ENCODE peak calls at places on chromosomes 13 and 19, in six cellular contexts. Z is psoas muscle, X is lower lobe of right lung, T is tibial artery, U is uterus, G is mesendoderm. Y is an unnamed sample. For H3K4me1 and H3K27me3, the result is how much of the 10 kb centered on the place peaks cover.

GRCh38 chr13:24495151-24495729 is 17.3 kb downstream of the PARP4 start:
- DNase-seq in Z (no peak), X (no peak), T (no peak), U (no peak), G (no peak), Y (no peak)

GRCh38 chr13:45367358-45367757 is 26.4 kb upstream of the TPT1 start:
- DNase-seq in Z (no peak), X (peak), T (peak), U (peak), G (peak), Y (peak)

GRCh38 chr13:76223999-76224398 is 587.9 kb downstream of the LMO7 start:
- DNase-seq in Z (no peak), X (no peak), T (no peak), U (no peak), G (no peak), Y (no peak)

GRCh38 chr19:19822148-19822429 is 539 bp upstream of the ZNF506 start:
- DNase-seq in Z (no peak), X (no peak), T (peak), U (no peak), G (no peak), Y (no peak)

GRCh38 chr19:50962245-50962644 is 7.1 kb downstream of the KLK6 start:
- DNase-seq in Z (no peak), X (no peak), T (no peak), U (no peak), G (no peak), Y (no peak)

GRCh38 chr19:1264801-1265610 is 4.1 kb upstream of the CIRBP start:
- DNase-seq in Z (peak), X (peak), T (peak), U (peak), G (peak), Y (peak)

GRCh38 chr13:50236898-50237318 is 221.7 kb downstream of the KCNRG start:
- DNase-seq in Z (no peak), X (no peak), T (no peak), U (no peak), G (no peak), Y (no peak)

GRCh38 chr13:44352671-44353070 is 21.0 kb upstream of the SERP2 start:
- DNase-seq in Z (no peak), X (no peak), T (no peak), U (no peak), G (no peak), Y (no peak)

GRCh38 chr19:1839658-1840540 is 8.4 kb downstream of the REXO1 start:
- DNase-seq in Z (no peak), X (no peak), T (no peak), U (no peak), G (no peak), Y (peak)

GRCh38 chr19:57941593-57941992 is 5.9 kb downstream of the ZNF256 start:
- DNase-seq in Z (no peak), X (no peak), T (no peak), U (no peak), G (no peak), Y (no peak)

DNA sequence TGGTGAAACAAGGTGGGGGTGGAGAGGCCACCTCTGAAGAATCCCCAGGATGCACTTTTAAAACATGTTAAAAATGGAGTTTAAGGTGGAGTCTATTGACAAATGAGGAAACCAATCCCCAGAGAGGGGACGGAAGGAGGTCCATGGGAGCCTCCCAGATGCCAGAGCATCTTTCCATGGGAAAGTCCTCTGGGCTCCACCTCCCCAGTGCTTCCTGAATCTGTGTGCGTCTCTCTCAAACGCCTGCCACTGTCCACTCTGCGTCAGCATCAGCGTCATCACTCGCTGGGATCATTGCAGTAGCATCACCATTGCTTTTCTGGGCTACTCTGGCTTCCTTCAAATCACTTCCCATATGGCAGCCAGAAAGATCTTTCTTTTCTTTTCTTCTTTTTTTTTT is 6.2 kb downstream of the GPR4 start:
- DNase-seq in Z (no peak), X (no peak), T (no peak), U (no peak), G (no peak), Y (no peak)
- H3K4me1 ChIP-seq in Z (under half), X (under half), T (under half), U (under half), G (under half), Y (under half)

GRCh38 chr13:112098699-112099098 is 31.8 kb downstream of the SOX1 start:
- DNase-seq in Z (no peak), X (no peak), T (no peak), U (no peak), G (no peak), Y (no peak)
- H3K27me3 ChIP-seq in Z (under half), X (under half), T (under half), U (under half), G (under half), Y (under half)

GRCh38 chr19:55484571-55485438 is at the start of gene NAT14:
- DNase-seq in Z (peak), X (no peak), T (no peak), U (peak), G (peak), Y (no peak)
- H3K4me1 ChIP-seq in Z (under half), X (under half), T (under half), U (under half), G (under half), Y (under half)

GRCh38 chr19:47445937-47446402 is 25.7 kb downstream of the SLC8A2 start:
- DNase-seq in Z (peak), X (peak), T (no peak), U (peak), G (no peak), Y (peak)
- H3K27me3 ChIP-seq in Z (under half), X (half or more), T (under half), U (under half), G (under half), Y (under half)

DNA sequence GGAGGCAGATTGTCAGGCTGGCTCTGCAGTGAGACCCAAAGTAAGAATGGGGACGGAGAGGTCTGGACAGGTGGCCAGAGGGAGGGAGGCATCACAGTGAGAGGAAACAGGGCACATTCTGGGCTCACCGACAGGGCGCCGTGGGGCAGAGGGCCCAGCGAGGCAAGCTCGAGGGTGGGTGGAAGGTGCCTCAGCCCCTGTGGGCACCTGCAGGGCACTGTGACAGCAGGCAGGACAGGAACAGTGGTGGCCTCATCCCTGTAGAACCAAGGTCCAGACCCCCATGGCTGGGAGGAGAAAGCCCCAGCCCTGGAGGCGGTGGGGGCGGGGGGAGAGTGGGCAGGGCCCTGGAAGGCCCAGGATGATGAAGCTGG is 27.7 kb downstream of the PIP5K1C start:
- DNase-seq in Z (no peak), X (no peak), T (no peak), U (no peak), G (no peak), Y (no peak)
- H3K4me1 ChIP-seq in Z (under half), X (under half), T (under half), U (under half), G (under half), Y (under half)

GRCh38 chr19:55174425-55175116 is 5.5 kb downstream of the SYT5 start:
- DNase-seq in Z (no peak), X (no peak), T (no peak), U (no peak), G (no peak), Y (no peak)
- H3K27me3 ChIP-seq in Z (under half), X (half or more), T (under half), U (under half), G (under half), Y (under half)

GRCh38 chr19:3114811-3115210 is 20.6 kb downstream of the GNA11 start:
- DNase-seq in Z (no peak), X (no peak), T (no peak), U (no peak), G (no peak), Y (no peak)
- H3K4me1 ChIP-seq in Z (under half), X (under half), T (under half), U (under half), G (under half), Y (under half)

DNA sequence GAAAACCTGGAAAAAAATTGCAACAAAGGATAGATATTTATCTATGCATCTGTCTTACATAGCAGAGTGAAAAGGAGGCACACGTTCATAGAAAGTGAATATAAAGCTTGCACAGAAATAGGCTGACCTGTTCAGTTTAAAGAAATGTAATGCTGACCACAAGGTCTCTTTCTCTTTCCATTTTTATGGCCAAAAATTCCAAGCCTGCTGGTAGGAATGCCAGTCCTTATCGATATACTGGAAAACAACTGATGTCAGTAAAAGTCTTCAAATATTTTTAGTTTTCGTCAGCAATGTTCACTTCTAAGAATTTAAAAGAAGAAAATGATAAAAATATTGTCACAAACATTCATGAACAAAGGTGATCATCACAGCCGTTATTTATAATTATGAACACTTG is 59.0 kb upstream of the MCF2L start:
- DNase-seq in Z (no peak), X (no peak), T (no peak), U (no peak), G (no peak), Y (no peak)
- H3K27me3 ChIP-seq in Z (under half), X (under half), T (under half), U (under half), G (under half), Y (under half)

DNA sequence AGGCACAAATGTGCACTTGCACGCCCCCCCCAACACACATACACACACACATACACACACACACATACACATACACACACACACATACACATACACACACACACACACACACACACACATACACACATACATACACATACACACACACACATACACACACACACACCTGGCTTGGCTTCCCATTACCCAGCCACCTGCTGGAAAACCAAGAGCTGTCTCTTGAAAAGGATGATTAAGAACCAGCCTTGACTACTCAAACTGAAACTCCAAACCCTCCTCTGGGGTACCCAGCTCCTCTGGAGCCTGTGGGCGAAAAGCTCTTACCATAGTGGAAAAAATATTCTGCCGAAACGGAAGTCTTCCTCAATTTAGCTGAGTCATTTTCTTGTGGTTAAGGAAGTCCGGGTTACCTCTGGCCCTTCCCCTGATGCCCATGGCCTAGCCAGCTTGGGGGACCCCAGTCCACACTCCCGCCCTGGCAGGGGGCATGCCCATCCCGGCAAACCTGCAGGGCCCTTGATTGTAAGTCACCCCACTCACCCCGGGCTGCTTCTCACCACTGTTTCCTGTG is 21.9 kb downstream of the CEBPA start:
- DNase-seq in Z (no peak), X (no peak), T (no peak), U (no peak), G (no peak), Y (no peak)
- H3K4me1 ChIP-seq in Z (under half), X (under half), T (under half), U (under half), G (under half), Y (under half)

Y was measured in colonic mucosa.